ENCODE peak calls at places on chromosomes 12 and 14, in five cellular contexts. One of them, this sample, is unnamed.

GRCh38 chr14:96584199-96584906 is 82.2 kb downstream of the PAPOLA start:
- DNase-seq in GM03348: peak
- DNase-seq in caudate nucleus: no peak
- DNase-seq in body of pancreas: peak
- DNase-seq in sciatic nerve: peak
- DNase-seq in this sample: peak

GRCh38 chr12:56154246-56154771 is 1.9 kb downstream of the MYL6B start:
- DNase-seq in GM03348: no peak
- DNase-seq in caudate nucleus: no peak
- DNase-seq in body of pancreas: no peak
- DNase-seq in sciatic nerve: no peak
- DNase-seq in this sample: no peak

GRCh38 chr14:47658041-47658440 is 17.4 kb downstream of the MDGA2 start:
- DNase-seq in GM03348: no peak
- DNase-seq in caudate nucleus: no peak
- DNase-seq in body of pancreas: no peak
- DNase-seq in sciatic nerve: no peak
- DNase-seq in this sample: no peak

GRCh38 chr12:51361419-51362016 is 15.0 kb upstream of the CELA1 start:
- DNase-seq in GM03348: no peak
- DNase-seq in caudate nucleus: no peak
- DNase-seq in body of pancreas: peak
- DNase-seq in sciatic nerve: no peak
- DNase-seq in this sample: no peak

GRCh38 chr14:100708349-100709217 is 18.1 kb upstream of the DLK1 start:
- DNase-seq in GM03348: no peak
- DNase-seq in caudate nucleus: no peak
- DNase-seq in body of pancreas: peak
- DNase-seq in sciatic nerve: peak
- DNase-seq in this sample: no peak

GRCh38 chr12:123712780-123713319 is 697 bp downstream of the ATP6V0A2 start:
- DNase-seq in GM03348: no peak
- DNase-seq in caudate nucleus: no peak
- DNase-seq in body of pancreas: no peak
- DNase-seq in sciatic nerve: no peak
- DNase-seq in this sample: no peak

GRCh38 chr12:58425481-58426392 is 484.4 kb downstream of the ATP23 start:
- DNase-seq in GM03348: peak
- DNase-seq in caudate nucleus: no peak
- DNase-seq in body of pancreas: no peak
- DNase-seq in sciatic nerve: no peak
- DNase-seq in this sample: no peak

GRCh38 chr12:65631621-65632111 is 192.6 kb upstream of the HMGA2 start:
- DNase-seq in GM03348: peak
- DNase-seq in caudate nucleus: no peak
- DNase-seq in body of pancreas: no peak
- DNase-seq in sciatic nerve: no peak
- DNase-seq in this sample: no peak

GRCh38 chr14:29444216-29444615 is 483.4 kb downstream of the PRKD1 start:
- DNase-seq in GM03348: no peak
- DNase-seq in caudate nucleus: no peak
- DNase-seq in body of pancreas: no peak
- DNase-seq in sciatic nerve: no peak
- DNase-seq in this sample: no peak

GRCh38 chr12:94725375-94726168 is 75.2 kb upstream of the TMCC3 start:
- DNase-seq in GM03348: peak
- DNase-seq in caudate nucleus: no peak
- DNase-seq in body of pancreas: no peak
- DNase-seq in sciatic nerve: no peak
- DNase-seq in this sample: no peak

GRCh38 chr14:87231336-87232026 is 761.5 kb downstream of the GALC start:
- DNase-seq in GM03348: peak
- DNase-seq in caudate nucleus: no peak
- DNase-seq in body of pancreas: no peak
- DNase-seq in sciatic nerve: no peak
- DNase-seq in this sample: no peak

GRCh38 chr12:94644141-94644575 is 6.2 kb downstream of the TMCC3 start:
- DNase-seq in GM03348: no peak
- DNase-seq in caudate nucleus: no peak
- DNase-seq in body of pancreas: no peak
- DNase-seq in sciatic nerve: no peak
- DNase-seq in this sample: peak

GRCh38 chr12:120064054-120064940 is 52.3 kb downstream of the RAB35 start:
- DNase-seq in GM03348: no peak
- DNase-seq in caudate nucleus: no peak
- DNase-seq in body of pancreas: no peak
- DNase-seq in sciatic nerve: no peak
- DNase-seq in this sample: no peak

GRCh38 chr12:19850341-19851065 is 411.2 kb downstream of the AEBP2 start:
- DNase-seq in GM03348: peak
- DNase-seq in caudate nucleus: no peak
- DNase-seq in body of pancreas: no peak
- DNase-seq in sciatic nerve: no peak
- DNase-seq in this sample: no peak

GRCh38 chr12:2624543-2625266 is 170.1 kb upstream of the FKBP4 start:
- DNase-seq in GM03348: no peak
- DNase-seq in caudate nucleus: no peak
- DNase-seq in body of pancreas: no peak
- DNase-seq in sciatic nerve: no peak
- DNase-seq in this sample: no peak

GRCh38 chr14:97113339-97113738 is 316.2 kb downstream of the VRK1 start:
- DNase-seq in GM03348: no peak
- DNase-seq in caudate nucleus: no peak
- DNase-seq in body of pancreas: no peak
- DNase-seq in sciatic nerve: no peak
- DNase-seq in this sample: no peak

GRCh38 chr12:14777271-14777670 is 26.0 kb downstream of the WBP11 start:
- DNase-seq in GM03348: no peak
- DNase-seq in caudate nucleus: no peak
- DNase-seq in body of pancreas: peak
- DNase-seq in sciatic nerve: no peak
- DNase-seq in this sample: no peak

GRCh38 chr12:103036581-103037214 is 79.2 kb downstream of the ASCL1 start:
- DNase-seq in GM03348: no peak
- DNase-seq in caudate nucleus: no peak
- DNase-seq in body of pancreas: no peak
- DNase-seq in sciatic nerve: no peak
- DNase-seq in this sample: no peak

GRCh38 chr12:123779551-123779950 is 17.4 kb downstream of the DNAH10 start:
- DNase-seq in GM03348: no peak
- DNase-seq in caudate nucleus: no peak
- DNase-seq in body of pancreas: no peak
- DNase-seq in sciatic nerve: no peak
- DNase-seq in this sample: no peak

GRCh38 chr12:62679569-62679968 is 212.9 kb downstream of the MON2 start:
- DNase-seq in GM03348: no peak
- DNase-seq in caudate nucleus: no peak
- DNase-seq in body of pancreas: no peak
- DNase-seq in sciatic nerve: no peak
- DNase-seq in this sample: no peak